ENCODE peak calls at places on chromosomes 7 and 10, in eight cellular contexts. U is stimulated activated CD4-positive, alpha-beta T cell treated with anti-CD3 and anti-CD28 coated beads, Interleukin-12 subunit alpha, Interleukin-12 subunit beta, amount 100 ng/mL, for 4 hours; H is ACHN; P is brain microvascular endothelial cell; T is HuH-7.5; Y is occipital lobe; N is CD4-positive, alpha-beta T cell; M is NCI-H2227 treated with DMSO at 0.1 percent for 48 hours. G is an unnamed sample.

GRCh38 chr7:99196536-99197288 is 11.2 kb downstream of the KPNA7 start:
- DNase-seq in U (no peak), H (no peak), P (peak; percentile 56), T (no peak), Y (no peak), N (no peak), M (no peak), G (no peak)

GRCh38 chr7:99473315-99473596 is 566 bp downstream of the ZNF789 start:
- DNase-seq in U (no peak), H (peak; percentile 76), P (peak; percentile 68), T (peak; percentile 51), Y (no peak), N (no peak), M (no peak), G (no peak)

GRCh38 chr7:5143935-5144903 is 45.8 kb upstream of the WIPI2 start:
- DNase-seq in U (peak; percentile 34), H (no peak), P (peak; percentile 3), T (no peak), Y (peak; percentile 57), N (peak; percentile 46), M (no peak), G (peak; percentile 59)

GRCh38 chr7:137986252-137987010 is 15.5 kb downstream of the CREB3L2 start:
- DNase-seq in U (no peak), H (no peak), P (no peak), T (no peak), Y (no peak), N (no peak), M (no peak), G (no peak)

GRCh38 chr7:70720191-70720873 is 411.6 kb upstream of the GALNT17 start:
- DNase-seq in U (no peak), H (no peak), P (no peak), T (no peak), Y (no peak), N (no peak), M (no peak), G (no peak)

GRCh38 chr7:139936760-139937310 is 107.8 kb downstream of the TBXAS1 start:
- DNase-seq in U (no peak), H (no peak), P (peak; percentile 85), T (no peak), Y (no peak), N (no peak), M (no peak), G (no peak)

GRCh38 chr7:157404845-157405481 is 68.2 kb downstream of the DNAJB6 start:
- DNase-seq in U (no peak), H (no peak), P (peak; percentile 89), T (no peak), Y (no peak), N (no peak), M (no peak), G (no peak)

GRCh38 chr7:25922296-25922695 is 229.7 kb upstream of the NFE2L3 start:
- DNase-seq in U (no peak), H (no peak), P (no peak), T (no peak), Y (no peak), N (no peak), M (no peak), G (no peak)

GRCh38 chr7:19116121-19117080 is 1.0 kb downstream of the TWIST1 start:
- DNase-seq in U (no peak), H (no peak), P (peak; percentile 27), T (peak; percentile 41), Y (no peak), N (no peak), M (no peak), G (no peak)

GRCh38 chr10:68550747-68551411 is 9.3 kb upstream of the TET1 start:
- DNase-seq in U (no peak), H (peak; percentile 82), P (peak; percentile 72), T (peak; percentile 38), Y (no peak), N (no peak), M (peak; percentile 62), G (no peak)

GRCh38 chr7:133486-133885 is 58.9 kb upstream of the FAM20C start:
- DNase-seq in U (no peak), H (no peak), P (no peak), T (no peak), Y (no peak), N (no peak), M (no peak), G (no peak)

GRCh38 chr7:116325517-116325916 is 115.2 kb downstream of the TES start:
- DNase-seq in U (no peak), H (no peak), P (no peak), T (no peak), Y (no peak), N (no peak), M (no peak), G (no peak)